ENCODE peak calls at places on chromosomes 5 and 9, in four cellular contexts. One of them, this sample, is unnamed.

GRCh38 chr9:129889936-129890717 is 54.9 kb downstream of the USP20 start:
- DNase-seq in activated T-helper 9 cell treated with anti-CD3 and anti-CD28 coated beads, Interleukin-2, amount 50 U/mL, for 16 hours: peak
- DNase-seq in fibroblast of mammary gland: no peak
- DNase-seq in GM13977: peak
- DNase-seq in this sample: peak

GRCh38 chr9:123356851-123357747 is 1.1 kb downstream of the CRB2 start:
- DNase-seq in activated T-helper 9 cell treated with anti-CD3 and anti-CD28 coated beads, Interleukin-2, amount 50 U/mL, for 16 hours: no peak
- DNase-seq in fibroblast of mammary gland: no peak
- DNase-seq in GM13977: no peak
- DNase-seq in this sample: no peak

GRCh38 chr9:85202596-85202995 is 533.1 kb downstream of the NTRK2 start:
- DNase-seq in activated T-helper 9 cell treated with anti-CD3 and anti-CD28 coated beads, Interleukin-2, amount 50 U/mL, for 16 hours: no peak
- DNase-seq in fibroblast of mammary gland: no peak
- DNase-seq in GM13977: no peak
- DNase-seq in this sample: no peak

GRCh38 chr9:4306066-4306787 is 6.4 kb upstream of the GLIS3 start:
- DNase-seq in activated T-helper 9 cell treated with anti-CD3 and anti-CD28 coated beads, Interleukin-2, amount 50 U/mL, for 16 hours: no peak
- DNase-seq in fibroblast of mammary gland: peak
- DNase-seq in GM13977: no peak
- DNase-seq in this sample: peak

GRCh38 chr9:5499889-5500398 is 10.4 kb upstream of the PDCD1LG2 start:
- DNase-seq in activated T-helper 9 cell treated with anti-CD3 and anti-CD28 coated beads, Interleukin-2, amount 50 U/mL, for 16 hours: no peak
- DNase-seq in fibroblast of mammary gland: peak
- DNase-seq in GM13977: no peak
- DNase-seq in this sample: no peak

GRCh38 chr9:61667559-61668121 is 477.8 kb downstream of the SPATA31A7 start:
- DNase-seq in activated T-helper 9 cell treated with anti-CD3 and anti-CD28 coated beads, Interleukin-2, amount 50 U/mL, for 16 hours: no peak
- DNase-seq in fibroblast of mammary gland: no peak
- DNase-seq in GM13977: no peak
- DNase-seq in this sample: no peak

GRCh38 chr5:135821061-135821781 is 13.2 kb upstream of the SLC25A48 start:
- DNase-seq in activated T-helper 9 cell treated with anti-CD3 and anti-CD28 coated beads, Interleukin-2, amount 50 U/mL, for 16 hours: no peak
- DNase-seq in fibroblast of mammary gland: no peak
- DNase-seq in GM13977: peak
- DNase-seq in this sample: no peak

GRCh38 chr5:61256474-61256873 is 75.6 kb upstream of the ZSWIM6 start:
- DNase-seq in activated T-helper 9 cell treated with anti-CD3 and anti-CD28 coated beads, Interleukin-2, amount 50 U/mL, for 16 hours: no peak
- DNase-seq in fibroblast of mammary gland: peak
- DNase-seq in GM13977: no peak
- DNase-seq in this sample: no peak

GRCh38 chr5:66769839-66770617 is 173.8 kb downstream of the MAST4 start:
- DNase-seq in activated T-helper 9 cell treated with anti-CD3 and anti-CD28 coated beads, Interleukin-2, amount 50 U/mL, for 16 hours: no peak
- DNase-seq in fibroblast of mammary gland: peak
- DNase-seq in GM13977: no peak
- DNase-seq in this sample: no peak

GRCh38 chr5:108148715-108149139 is 233.2 kb downstream of the FBXL17 start:
- DNase-seq in activated T-helper 9 cell treated with anti-CD3 and anti-CD28 coated beads, Interleukin-2, amount 50 U/mL, for 16 hours: no peak
- DNase-seq in fibroblast of mammary gland: peak
- DNase-seq in GM13977: peak
- DNase-seq in this sample: no peak

GRCh38 chr9:26789959-26790358 is 102.6 kb downstream of the CAAP1 start:
- DNase-seq in activated T-helper 9 cell treated with anti-CD3 and anti-CD28 coated beads, Interleukin-2, amount 50 U/mL, for 16 hours: no peak
- DNase-seq in fibroblast of mammary gland: peak
- DNase-seq in GM13977: no peak
- DNase-seq in this sample: no peak

GRCh38 chr5:9207820-9208418 is 338.0 kb downstream of the SEMA5A start:
- DNase-seq in activated T-helper 9 cell treated with anti-CD3 and anti-CD28 coated beads, Interleukin-2, amount 50 U/mL, for 16 hours: no peak
- DNase-seq in fibroblast of mammary gland: peak
- DNase-seq in GM13977: peak
- DNase-seq in this sample: no peak

GRCh38 chr5:168424506-168425298 is 61.6 kb upstream of the RARS1 start:
- DNase-seq in activated T-helper 9 cell treated with anti-CD3 and anti-CD28 coated beads, Interleukin-2, amount 50 U/mL, for 16 hours: no peak
- DNase-seq in fibroblast of mammary gland: peak
- DNase-seq in GM13977: no peak
- DNase-seq in this sample: no peak

GRCh38 chr5:106121972-106122605 is 1548.6 kb downstream of the EFNA5 start:
- DNase-seq in activated T-helper 9 cell treated with anti-CD3 and anti-CD28 coated beads, Interleukin-2, amount 50 U/mL, for 16 hours: no peak
- DNase-seq in fibroblast of mammary gland: peak
- DNase-seq in GM13977: peak
- DNase-seq in this sample: no peak

GRCh38 chr5:120806132-120806531 is 342.0 kb downstream of the PRR16 start:
- DNase-seq in activated T-helper 9 cell treated with anti-CD3 and anti-CD28 coated beads, Interleukin-2, amount 50 U/mL, for 16 hours: no peak
- DNase-seq in fibroblast of mammary gland: peak
- DNase-seq in GM13977: no peak
- DNase-seq in this sample: no peak

GRCh38 chr9:133201424-133202144 is 7.5 kb downstream of the OBP2B start:
- DNase-seq in activated T-helper 9 cell treated with anti-CD3 and anti-CD28 coated beads, Interleukin-2, amount 50 U/mL, for 16 hours: no peak
- DNase-seq in fibroblast of mammary gland: no peak
- DNase-seq in GM13977: no peak
- DNase-seq in this sample: no peak

GRCh38 chr5:160548949-160549665 is 127.5 kb downstream of the PTTG1 start:
- DNase-seq in activated T-helper 9 cell treated with anti-CD3 and anti-CD28 coated beads, Interleukin-2, amount 50 U/mL, for 16 hours: no peak
- DNase-seq in fibroblast of mammary gland: peak
- DNase-seq in GM13977: no peak
- DNase-seq in this sample: no peak

GRCh38 chr9:113416149-113416726 is 5.7 kb downstream of the C9orf43 start:
- DNase-seq in activated T-helper 9 cell treated with anti-CD3 and anti-CD28 coated beads, Interleukin-2, amount 50 U/mL, for 16 hours: no peak
- DNase-seq in fibroblast of mammary gland: no peak
- DNase-seq in GM13977: peak
- DNase-seq in this sample: no peak

This sample was measured in stimulated activated naive CD4-positive, alpha-beta T cell treated with Interleukin-2 at 50 U/mL for 16 hours.